ENCODE peak calls at places on chromosomes 5 and 9, in ten cellular contexts. One of them, this sample, is unnamed. For H3K9me3, the result is how much of the 10 kb centered on the place peaks cover.

GRCh38 chr5:9046756-9047481 is 499.0 kb downstream of the SEMA5A start:
- DNase-seq in ovary: no peak
- DNase-seq in transverse colon: no peak
- DNase-seq in A549: no peak
- DNase-seq in upper lobe of left lung: no peak
- DNase-seq in tibial nerve: no peak
- DNase-seq in K562: no peak
- DNase-seq in stomach: no peak
- DNase-seq in HepG2: no peak
- DNase-seq in H1: no peak
- DNase-seq in this sample: no peak

GRCh38 chr5:142281012-142281374 is 43.8 kb downstream of the SPRY4 start:
- DNase-seq in ovary: no peak
- DNase-seq in transverse colon: no peak
- DNase-seq in A549: no peak
- DNase-seq in upper lobe of left lung: no peak
- DNase-seq in tibial nerve: no peak
- DNase-seq in K562: no peak
- DNase-seq in stomach: no peak
- DNase-seq in HepG2: no peak
- DNase-seq in H1: no peak
- DNase-seq in this sample: no peak

GRCh38 chr9:137705443-137705863 is 86.6 kb downstream of the EHMT1 start:
- DNase-seq in ovary: no peak
- DNase-seq in transverse colon: peak
- DNase-seq in A549: no peak
- DNase-seq in upper lobe of left lung: no peak
- DNase-seq in tibial nerve: no peak
- DNase-seq in K562: no peak
- DNase-seq in stomach: no peak
- DNase-seq in HepG2: no peak
- DNase-seq in H1: no peak
- DNase-seq in this sample: no peak

GRCh38 chr9:87641067-87641466 is 84.9 kb upstream of the CTSL start:
- DNase-seq in ovary: no peak
- DNase-seq in transverse colon: no peak
- DNase-seq in A549: no peak
- DNase-seq in upper lobe of left lung: no peak
- DNase-seq in tibial nerve: no peak
- DNase-seq in K562: no peak
- DNase-seq in stomach: no peak
- DNase-seq in HepG2: no peak
- DNase-seq in H1: no peak
- DNase-seq in this sample: no peak

GRCh38 chr5:155794801-155795200 is 532.2 kb upstream of the SGCD start:
- DNase-seq in ovary: no peak
- DNase-seq in transverse colon: no peak
- DNase-seq in A549: peak
- DNase-seq in upper lobe of left lung: no peak
- DNase-seq in tibial nerve: no peak
- DNase-seq in K562: no peak
- DNase-seq in stomach: no peak
- DNase-seq in HepG2: no peak
- DNase-seq in H1: no peak
- DNase-seq in this sample: no peak

GRCh38 chr9:93818795-93819472 is 136.2 kb downstream of the BARX1 start:
- DNase-seq in ovary: no peak
- DNase-seq in transverse colon: no peak
- DNase-seq in A549: no peak
- DNase-seq in upper lobe of left lung: peak
- DNase-seq in tibial nerve: no peak
- DNase-seq in K562: no peak
- DNase-seq in stomach: no peak
- DNase-seq in HepG2: no peak
- DNase-seq in H1: no peak
- DNase-seq in this sample: no peak

GRCh38 chr5:67119010-67119409 is 77.6 kb downstream of the CD180 start:
- DNase-seq in ovary: no peak
- DNase-seq in transverse colon: no peak
- DNase-seq in A549: no peak
- DNase-seq in upper lobe of left lung: no peak
- DNase-seq in tibial nerve: no peak
- DNase-seq in K562: no peak
- DNase-seq in stomach: no peak
- DNase-seq in HepG2: no peak
- DNase-seq in H1: no peak
- DNase-seq in this sample: no peak

GRCh38 chr5:6525910-6526309 is 77.3 kb downstream of the UBE2QL1 start:
- DNase-seq in ovary: no peak
- DNase-seq in transverse colon: no peak
- DNase-seq in A549: peak
- DNase-seq in upper lobe of left lung: no peak
- DNase-seq in tibial nerve: no peak
- DNase-seq in K562: peak
- DNase-seq in stomach: peak
- DNase-seq in HepG2: peak
- DNase-seq in H1: peak
- DNase-seq in this sample: no peak

DNA sequence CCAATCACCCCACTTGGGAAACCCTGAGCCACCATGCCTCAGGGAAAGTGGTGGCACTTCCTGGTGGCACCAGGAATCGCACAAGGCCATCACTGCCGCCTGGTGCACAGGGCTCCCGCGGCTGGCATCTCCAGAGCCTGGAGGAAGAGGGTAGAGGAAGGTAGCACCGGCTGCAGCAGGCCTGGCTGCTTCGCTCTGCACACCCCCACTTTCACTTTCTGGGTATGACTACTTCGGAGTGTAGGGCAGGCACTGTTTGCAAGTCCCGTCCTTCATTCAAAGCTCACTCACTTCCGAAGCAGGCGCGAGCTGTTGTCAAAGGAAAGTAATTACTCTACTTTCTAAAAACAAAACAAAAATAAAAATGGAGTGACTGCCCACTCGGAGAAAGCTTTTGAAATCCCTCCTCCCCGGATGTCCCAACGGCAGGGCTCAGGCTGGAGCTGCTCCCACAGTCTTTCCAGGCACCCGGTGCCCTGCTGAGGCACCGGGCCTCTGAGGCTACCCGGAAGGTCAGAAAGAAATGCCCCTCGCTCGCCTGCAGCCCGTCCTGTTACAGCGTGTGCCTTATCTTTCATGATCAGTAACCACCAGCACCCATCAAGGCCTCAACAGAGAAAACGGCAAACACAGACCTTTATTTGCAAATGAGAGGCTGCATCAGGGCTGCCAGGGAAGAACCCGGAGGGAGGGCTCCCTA is 2.0 kb downstream of the BRD3 start:
- DNase-seq in ovary: peak
- DNase-seq in transverse colon: peak
- DNase-seq in A549: no peak
- DNase-seq in upper lobe of left lung: peak
- DNase-seq in tibial nerve: no peak
- DNase-seq in K562: peak
- DNase-seq in stomach: peak
- DNase-seq in HepG2: peak
- DNase-seq in H1: no peak
- DNase-seq in this sample: peak
- TF ChIP-seq POLR2A in ovary: no peak
- TF ChIP-seq POLR2A in transverse colon: peak
- TF ChIP-seq POLR2A in A549: no peak
- TF ChIP-seq POLR2A in upper lobe of left lung: peak
- TF ChIP-seq POLR2A in tibial nerve: no peak
- TF ChIP-seq POLR2A in K562: no peak
- TF ChIP-seq POLR2A in stomach: no peak
- TF ChIP-seq POLR2A in HepG2: no peak
- TF ChIP-seq POLR2A in H1: no peak
- TF ChIP-seq POLR2A in this sample: no peak

GRCh38 chr9:104073098-104073769 is 20.9 kb upstream of the SMC2 start:
- DNase-seq in ovary: no peak
- DNase-seq in transverse colon: no peak
- DNase-seq in A549: no peak
- DNase-seq in upper lobe of left lung: no peak
- DNase-seq in tibial nerve: no peak
- DNase-seq in K562: no peak
- DNase-seq in stomach: no peak
- DNase-seq in HepG2: no peak
- DNase-seq in H1: no peak
- DNase-seq in this sample: no peak

GRCh38 chr9:104074876-104075275 is 19.2 kb upstream of the SMC2 start:
- DNase-seq in ovary: no peak
- DNase-seq in transverse colon: no peak
- DNase-seq in A549: peak
- DNase-seq in upper lobe of left lung: no peak
- DNase-seq in tibial nerve: no peak
- DNase-seq in K562: no peak
- DNase-seq in stomach: no peak
- DNase-seq in HepG2: peak
- DNase-seq in H1: no peak
- DNase-seq in this sample: no peak

GRCh38 chr9:104078596-104078995 is 15.5 kb upstream of the SMC2 start:
- DNase-seq in ovary: no peak
- DNase-seq in transverse colon: no peak
- DNase-seq in A549: no peak
- DNase-seq in upper lobe of left lung: no peak
- DNase-seq in tibial nerve: no peak
- DNase-seq in K562: no peak
- DNase-seq in stomach: no peak
- DNase-seq in HepG2: no peak
- DNase-seq in H1: no peak
- DNase-seq in this sample: no peak

GRCh38 chr9:104073770-104074133 is 20.4 kb upstream of the SMC2 start:
- DNase-seq in ovary: no peak
- DNase-seq in transverse colon: no peak
- DNase-seq in A549: no peak
- DNase-seq in upper lobe of left lung: no peak
- DNase-seq in tibial nerve: no peak
- DNase-seq in K562: no peak
- DNase-seq in stomach: no peak
- DNase-seq in HepG2: no peak
- DNase-seq in H1: no peak
- DNase-seq in this sample: no peak

GRCh38 chr9:104075801-104076753 is 18.0 kb upstream of the SMC2 start:
- DNase-seq in ovary: no peak
- DNase-seq in transverse colon: no peak
- DNase-seq in A549: no peak
- DNase-seq in upper lobe of left lung: no peak
- DNase-seq in tibial nerve: no peak
- DNase-seq in K562: no peak
- DNase-seq in stomach: no peak
- DNase-seq in HepG2: no peak
- DNase-seq in H1: no peak
- DNase-seq in this sample: no peak
- TF ChIP-seq EP300 in ovary: no peak
- TF ChIP-seq EP300 in transverse colon: no peak
- TF ChIP-seq EP300 in A549: no peak
- TF ChIP-seq EP300 in upper lobe of left lung: no peak
- TF ChIP-seq EP300 in tibial nerve: no peak
- TF ChIP-seq EP300 in K562: no peak
- TF ChIP-seq EP300 in stomach: no peak
- TF ChIP-seq EP300 in HepG2: no peak
- TF ChIP-seq EP300 in H1: no peak
- TF ChIP-seq EP300 in this sample: no peak

DNA sequence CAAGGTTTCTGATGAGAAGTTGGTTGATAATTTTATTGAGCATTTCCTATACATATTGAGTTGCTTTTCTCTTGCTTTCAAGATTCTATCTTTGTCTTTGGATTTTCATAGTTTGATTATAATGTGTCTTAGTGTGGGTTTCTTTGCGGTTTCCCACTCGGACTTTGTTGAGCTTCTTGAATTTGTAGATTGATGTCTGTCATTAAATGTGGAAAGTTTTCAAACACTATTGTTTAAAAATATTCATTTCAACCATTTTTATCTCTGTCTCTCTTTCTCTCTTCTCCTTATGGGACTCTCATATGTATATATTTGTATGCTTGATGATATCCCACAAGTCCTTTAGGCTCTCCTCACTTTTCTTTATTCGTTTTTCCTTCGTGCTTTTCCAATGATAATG is 18.5 kb upstream of the PCDHA1 start:
- DNase-seq in ovary: no peak
- DNase-seq in transverse colon: no peak
- DNase-seq in A549: no peak
- DNase-seq in upper lobe of left lung: no peak
- DNase-seq in tibial nerve: no peak
- DNase-seq in K562: no peak
- DNase-seq in stomach: no peak
- DNase-seq in HepG2: no peak
- DNase-seq in H1: no peak
- DNase-seq in this sample: no peak
- H3K9me3 ChIP-seq in ovary: under half
- H3K9me3 ChIP-seq in transverse colon: half or more
- H3K9me3 ChIP-seq in A549: half or more
- H3K9me3 ChIP-seq in upper lobe of left lung: half or more
- H3K9me3 ChIP-seq in tibial nerve: half or more
- H3K9me3 ChIP-seq in K562: under half
- H3K9me3 ChIP-seq in stomach: half or more
- H3K9me3 ChIP-seq in HepG2: half or more
- H3K9me3 ChIP-seq in H1: half or more
- H3K9me3 ChIP-seq in this sample: half or more

GRCh38 chr9:124616961-124617360 is 109.8 kb upstream of the NR5A1 start:
- DNase-seq in ovary: no peak
- DNase-seq in transverse colon: no peak
- DNase-seq in A549: no peak
- DNase-seq in upper lobe of left lung: no peak
- DNase-seq in tibial nerve: no peak
- DNase-seq in K562: no peak
- DNase-seq in stomach: no peak
- DNase-seq in HepG2: no peak
- DNase-seq in H1: no peak
- DNase-seq in this sample: no peak

GRCh38 chr9:124613849-124614248 is 106.7 kb upstream of the NR5A1 start:
- DNase-seq in ovary: no peak
- DNase-seq in transverse colon: no peak
- DNase-seq in A549: no peak
- DNase-seq in upper lobe of left lung: no peak
- DNase-seq in tibial nerve: no peak
- DNase-seq in K562: no peak
- DNase-seq in stomach: no peak
- DNase-seq in HepG2: no peak
- DNase-seq in H1: no peak
- DNase-seq in this sample: no peak

GRCh38 chr9:124615100-124615742 is 108.0 kb upstream of the NR5A1 start:
- DNase-seq in ovary: no peak
- DNase-seq in transverse colon: no peak
- DNase-seq in A549: no peak
- DNase-seq in upper lobe of left lung: no peak
- DNase-seq in tibial nerve: no peak
- DNase-seq in K562: no peak
- DNase-seq in stomach: no peak
- DNase-seq in HepG2: no peak
- DNase-seq in H1: no peak
- DNase-seq in this sample: no peak

GRCh38 chr9:124618476-124618875 is 111.3 kb upstream of the NR5A1 start:
- DNase-seq in ovary: no peak
- DNase-seq in transverse colon: no peak
- DNase-seq in A549: peak
- DNase-seq in upper lobe of left lung: no peak
- DNase-seq in tibial nerve: no peak
- DNase-seq in K562: no peak
- DNase-seq in stomach: no peak
- DNase-seq in HepG2: no peak
- DNase-seq in H1: no peak
- DNase-seq in this sample: no peak

DNA sequence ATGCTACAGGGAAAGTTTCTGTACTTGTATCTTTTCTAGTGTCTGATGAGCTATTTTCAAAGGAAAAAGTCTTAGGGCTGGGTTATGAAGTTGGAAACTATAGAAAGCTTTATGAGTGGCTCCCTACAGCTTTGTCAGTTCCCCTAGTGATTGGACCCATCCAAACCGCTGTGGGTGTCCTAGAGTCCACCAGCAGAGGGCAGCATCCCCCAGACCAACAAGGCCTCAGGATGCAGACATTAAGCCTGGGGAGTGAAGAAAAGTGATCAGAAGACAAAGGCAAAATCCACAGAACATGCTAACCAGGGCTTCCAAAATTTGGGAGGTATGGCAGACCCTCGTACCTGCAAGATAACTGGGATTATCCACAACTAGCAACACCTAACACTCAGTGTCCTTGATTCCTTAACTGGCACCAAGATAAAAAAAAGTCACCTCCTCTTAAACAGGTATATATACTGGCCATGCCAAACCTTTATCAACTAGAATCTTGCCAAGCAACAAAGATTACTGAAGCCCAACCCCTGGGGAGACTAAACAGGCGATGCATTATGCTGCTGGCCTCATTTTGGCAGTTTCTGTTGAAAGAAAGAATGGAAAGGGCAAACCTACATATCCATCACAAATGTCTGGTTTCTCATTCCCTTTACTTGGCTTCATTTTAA is 110.4 kb upstream of the NR5A1 start:
- DNase-seq in ovary: peak
- DNase-seq in transverse colon: peak
- DNase-seq in A549: peak
- DNase-seq in upper lobe of left lung: no peak
- DNase-seq in tibial nerve: peak
- DNase-seq in K562: peak
- DNase-seq in stomach: peak
- DNase-seq in HepG2: peak
- DNase-seq in H1: peak
- DNase-seq in this sample: peak
- TF ChIP-seq POLR2A in ovary: no peak
- TF ChIP-seq POLR2A in transverse colon: no peak
- TF ChIP-seq POLR2A in A549: no peak
- TF ChIP-seq POLR2A in upper lobe of left lung: no peak
- TF ChIP-seq POLR2A in tibial nerve: no peak
- TF ChIP-seq POLR2A in K562: no peak
- TF ChIP-seq POLR2A in stomach: no peak
- TF ChIP-seq POLR2A in HepG2: no peak
- TF ChIP-seq POLR2A in H1: no peak
- TF ChIP-seq POLR2A in this sample: no peak

This sample was measured in suprapubic skin.